ENCODE peak calls at places on chromosomes 5 and 9, in ten cellular contexts. X, M, I, W, F, R, E, Q, S and Z are unnamed samples.
A peak's percentile ranks its signal among the peaks of the same experiment; 100 is the strongest.

GRCh38 chr5:97162045-97162444 is 19.6 kb upstream of the LIX1 start:
- DNase-seq in X (no peak), M (peak; percentile 76), I (peak; percentile 24), W (peak; percentile 84), F (peak; percentile 44), R (peak; percentile 88), E (no peak), Q (peak; percentile 59), S (no peak), Z (peak; percentile 48)

GRCh38 chr5:142719836-142720330 is 34.0 kb upstream of the FGF1 start:
- DNase-seq in X (no peak), M (no peak), I (no peak), W (no peak), F (no peak), R (peak; percentile 7), E (no peak), Q (no peak), S (no peak), Z (no peak)

GRCh38 chr5:61811052-61811451 is 479.0 kb downstream of the ZSWIM6 start:
- DNase-seq in X (no peak), M (no peak), I (no peak), W (no peak), F (no peak), R (no peak), E (no peak), Q (no peak), S (no peak), Z (no peak)

GRCh38 chr5:100840364-100840763 is 62.7 kb downstream of the ST8SIA4 start:
- DNase-seq in X (no peak), M (no peak), I (no peak), W (no peak), F (no peak), R (peak; percentile 71), E (no peak), Q (no peak), S (no peak), Z (no peak)

GRCh38 chr5:178590141-178590923 is at the start of gene COL23A1:
- DNase-seq in X (no peak), M (peak; percentile 77), I (peak; percentile 12), W (peak; percentile 86), F (peak; percentile 66), R (peak; percentile 58), E (peak; percentile 72), Q (no peak), S (peak; percentile 12), Z (peak; percentile 81)

GRCh38 chr9:34227445-34227844 is 48.6 kb downstream of the UBAP1 start:
- DNase-seq in X (no peak), M (no peak), I (no peak), W (no peak), F (no peak), R (no peak), E (no peak), Q (no peak), S (no peak), Z (no peak)

GRCh38 chr9:114385412-114386181 is 2.2 kb downstream of the AKNA start:
- DNase-seq in X (no peak), M (peak; percentile 89), I (peak; percentile 80), W (no peak), F (no peak), R (peak; percentile 88), E (peak; percentile 64), Q (no peak), S (peak; percentile 88), Z (peak; percentile 94)

GRCh38 chr9:114570742-114571141 is 16.8 kb upstream of the ATP6V1G1 start:
- DNase-seq in X (no peak), M (peak; percentile 5), I (no peak), W (no peak), F (no peak), R (no peak), E (no peak), Q (no peak), S (no peak), Z (no peak)

GRCh38 chr5:127205147-127205546 is 85.4 kb upstream of the MEGF10 start:
- DNase-seq in X (no peak), M (no peak), I (no peak), W (no peak), F (no peak), R (no peak), E (no peak), Q (no peak), S (no peak), Z (no peak)
- H3K27ac ChIP-seq in X (no peak overlapping the region), M (no peak overlapping the region), I (no peak overlapping the region), W (no peak overlapping the region), F (no peak overlapping the region), R (no peak overlapping the region), E (no peak overlapping the region), Q (no peak overlapping the region), S (no peak overlapping the region), Z (no peak overlapping the region)

GRCh38 chr9:91948061-91948422 is 2.0 kb downstream of the ROR2 start:
- DNase-seq in X (no peak), M (peak; percentile 81), I (no peak), W (peak; percentile 38), F (peak; percentile 40), R (peak; percentile 70), E (no peak), Q (no peak), S (no peak), Z (no peak)

GRCh38 chr9:91944711-91945110 is 5.3 kb downstream of the ROR2 start:
- DNase-seq in X (no peak), M (no peak), I (no peak), W (no peak), F (no peak), R (no peak), E (no peak), Q (no peak), S (no peak), Z (no peak)

GRCh38 chr9:91945277-91946074 is 4.6 kb downstream of the ROR2 start:
- DNase-seq in X (no peak), M (peak; percentile 94), I (no peak), W (peak; percentile 70), F (peak; percentile 69), R (peak; percentile 95), E (no peak), Q (no peak), S (no peak), Z (no peak)

GRCh38 chr9:91946825-91947224 is 3.2 kb downstream of the ROR2 start:
- DNase-seq in X (no peak), M (no peak), I (no peak), W (no peak), F (no peak), R (peak; percentile 47), E (no peak), Q (no peak), S (no peak), Z (no peak)

GRCh38 chr9:91946196-91946595 is 3.8 kb downstream of the ROR2 start:
- DNase-seq in X (no peak), M (no peak), I (no peak), W (no peak), F (no peak), R (no peak), E (no peak), Q (no peak), S (no peak), Z (no peak)
- H3K27me3 ChIP-seq in X (peaks cover 53% of the 10 kb centered on the region), M (no peaks in the 10 kb centered on the region), I (peaks cover 54% of the 10 kb centered on the region), W (peaks cover 42% of the 10 kb centered on the region), F (no peaks in the 10 kb centered on the region), R (no peaks in the 10 kb centered on the region), E (peaks cover 83% of the 10 kb centered on the region), Q (peaks cover 10% of the 10 kb centered on the region), S (peaks cover 38% of the 10 kb centered on the region), Z (no peaks in the 10 kb centered on the region)

GRCh38 chr5:54656261-54656728 is 138.7 kb downstream of the SNX18 start:
- DNase-seq in X (no peak), M (peak; percentile 82), I (no peak), W (no peak), F (no peak), R (peak; percentile 45), E (no peak), Q (peak; percentile 23), S (no peak), Z (peak; percentile 62)
- H3K27ac ChIP-seq in X (no peak overlapping the region), M (peak overlapping the region; percentile 39), I (no peak overlapping the region), W (no peak overlapping the region), F (no peak overlapping the region), R (no peak overlapping the region), E (peak overlapping the region; percentile 69), Q (no peak overlapping the region), S (no peak overlapping the region), Z (peak overlapping the region; percentile 67)

DNA sequence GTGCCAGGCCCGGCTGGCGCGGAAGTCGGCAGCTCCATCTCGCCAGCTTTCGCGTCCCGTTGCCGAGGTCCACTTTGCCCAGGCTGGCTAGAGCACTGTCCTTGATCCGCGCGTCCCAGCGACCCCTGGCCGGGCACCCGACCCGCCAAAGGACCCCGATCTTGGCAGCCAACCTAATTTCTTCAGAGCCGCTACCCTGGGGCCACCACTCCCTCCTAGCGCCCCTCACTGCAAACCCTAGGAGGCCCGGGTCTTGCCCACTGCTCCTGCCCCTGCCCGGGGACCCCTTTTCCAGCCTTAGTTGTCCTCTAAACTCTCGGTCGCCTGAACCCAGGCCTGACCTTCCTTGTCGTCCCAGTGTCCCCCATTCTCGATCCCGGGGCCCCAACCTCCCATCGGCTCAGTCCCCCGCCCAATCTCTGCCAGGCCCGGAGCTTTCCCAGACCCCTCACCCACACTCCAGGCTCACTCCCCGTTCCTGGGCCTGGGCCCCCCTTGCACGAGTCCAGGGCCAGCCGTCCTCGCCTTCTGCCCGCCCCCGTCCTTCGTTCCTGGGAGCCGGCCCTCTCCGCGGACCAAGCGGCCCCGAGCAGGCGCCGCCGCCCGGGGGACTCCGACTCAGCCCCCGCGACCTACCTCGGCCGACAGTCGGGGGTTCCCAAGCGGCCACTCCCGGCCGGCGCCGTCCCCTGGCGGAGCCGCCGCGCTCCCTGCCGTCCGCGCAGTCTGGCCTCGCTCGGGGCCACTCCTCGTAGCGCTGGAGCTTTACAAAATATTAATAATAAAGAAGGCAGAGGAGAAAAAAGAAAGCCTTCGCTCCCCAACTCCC is 701 bp upstream of the LMX1B start:
- DNase-seq in X (no peak), M (peak; percentile 63), I (no peak), W (peak; percentile 62), F (no peak), R (no peak), E (no peak), Q (no peak), S (no peak), Z (no peak)
- H3K27me3 ChIP-seq in X (peaks cover 78% of the 10 kb centered on the region), M (peaks cover 57% of the 10 kb centered on the region), I (peaks cover 86% of the 10 kb centered on the region), W (peaks cover 94% of the 10 kb centered on the region), F (peaks cover 16% of the 10 kb centered on the region), R (peaks cover 78% of the 10 kb centered on the region), E (peaks cover 95% of the 10 kb centered on the region), Q (no peaks in the 10 kb centered on the region), S (peaks cover 69% of the 10 kb centered on the region), Z (no peaks in the 10 kb centered on the region)

DNA sequence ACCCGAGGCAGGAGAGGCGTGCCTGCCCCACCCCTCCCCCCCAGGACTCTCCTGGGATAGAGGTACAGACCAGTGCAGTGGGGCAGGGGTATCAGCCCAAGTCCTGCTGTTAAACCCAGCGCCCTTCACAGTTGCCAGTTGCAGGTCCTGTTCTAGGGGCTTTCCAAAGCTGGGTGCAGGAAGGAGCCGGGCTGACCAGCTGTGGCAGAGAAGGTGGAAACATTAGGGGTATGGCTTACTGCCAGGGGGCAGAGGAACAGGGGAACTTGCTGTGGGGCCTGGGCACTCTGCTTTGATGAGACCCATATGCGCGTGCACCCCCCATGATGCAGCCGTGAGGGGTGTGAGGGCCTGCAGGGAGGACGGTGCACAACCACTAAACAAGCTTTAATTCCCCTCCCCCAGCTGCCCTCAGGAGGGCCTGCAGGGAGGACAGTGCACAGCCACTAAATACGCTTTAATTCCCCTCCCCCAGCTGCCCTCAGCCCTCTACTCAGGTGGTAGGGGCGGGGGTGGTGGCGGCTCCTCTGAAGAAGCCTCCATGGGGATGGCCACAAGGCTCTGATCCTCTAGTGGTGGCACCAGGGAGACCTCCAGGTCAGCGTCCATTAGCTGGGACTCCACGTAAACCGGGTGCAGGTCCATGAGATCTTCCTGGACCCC is 766 bp upstream of the LRRC26 start:
- DNase-seq in X (no peak), M (no peak), I (no peak), W (peak; percentile 6), F (no peak), R (no peak), E (no peak), Q (no peak), S (no peak), Z (no peak)
- H3K27ac ChIP-seq in X (no peak overlapping the region), M (no peak overlapping the region), I (no peak overlapping the region), W (no peak overlapping the region), F (no peak overlapping the region), R (no peak overlapping the region), E (no peak overlapping the region), Q (no peak overlapping the region), S (no peak overlapping the region), Z (no peak overlapping the region)

GRCh38 chr5:51386916-51387853 is 3.9 kb downstream of the ISL1 start:
- DNase-seq in X (no peak), M (peak; percentile 68), I (no peak), W (peak; percentile 73), F (no peak), R (no peak), E (no peak), Q (no peak), S (no peak), Z (no peak)
- H3K27me3 ChIP-seq in X (peaks cover 100% of the 10 kb centered on the region), M (no peaks in the 10 kb centered on the region), I (peaks cover 82% of the 10 kb centered on the region), W (peaks cover 96% of the 10 kb centered on the region), F (peaks cover 3% of the 10 kb centered on the region), R (peaks cover 23% of the 10 kb centered on the region), E (peaks cover 100% of the 10 kb centered on the region), Q (peaks cover 3% of the 10 kb centered on the region), S (peaks cover 12% of the 10 kb centered on the region), Z (no peaks in the 10 kb centered on the region)